ENCODE peak calls at places on chromosome 20, in ten cellular contexts. A is HCT116, P is A549, J is stomach, L is body of pancreas, B is ovary, E is adrenal gland, M is H1, G is transverse colon, K is right lobe of liver. D is an unnamed sample.

GRCh38 chr20:36392989-36393388 is 86.8 kb downstream of the DLGAP4 start:
- DNase-seq in E (no peak), A (no peak), G (no peak), J (no peak), M (no peak), K (no peak), B (no peak), P (no peak), L (no peak), D (no peak)

GRCh38 chr20:30168800-30169138 is 1088.7 kb upstream of the DEFB115 start:
- DNase-seq in P (no peak), B (no peak), A (no peak), M (no peak), E (no peak), K (no peak), G (no peak), L (no peak), J (no peak), D (no peak)

GRCh38 chr20:6744805-6745204 is 22.7 kb upstream of the BMP2 start:
- DNase-seq in P (no peak), K (no peak), G (no peak), A (no peak), J (no peak), M (no peak), B (no peak), E (no peak), L (no peak), D (no peak)

GRCh38 chr20:20214757-20215275 is 153.1 kb upstream of the INSM1 start:
- DNase-seq in L (no peak), M (no peak), A (no peak), B (no peak), P (no peak), E (no peak), G (no peak), J (no peak), K (no peak), D (no peak)

GRCh38 chr20:24479595-24479994 is 10.2 kb downstream of the SYNDIG1 start:
- DNase-seq in M (no peak), K (no peak), P (no peak), B (no peak), G (no peak), A (no peak), L (no peak), J (no peak), E (no peak), D (no peak)

GRCh38 chr20:63253438-63254236 is 626 bp downstream of the NKAIN4 start:
- DNase-seq in P (no peak), E (no peak), A (no peak), J (no peak), K (no peak), L (no peak), B (no peak), M (no peak), G (no peak), D (no peak)

GRCh38 chr20:58638467-58639181 is 12.5 kb upstream of the STX16 start:
- DNase-seq in M (no peak), J (no peak), P (no peak), G (no peak), K (no peak), E (peak; percentile 8), B (no peak), L (no peak), A (no peak), D (no peak)

GRCh38 chr20:44464514-44464913 is 11.2 kb upstream of the TTPAL start:
- DNase-seq in B (no peak), G (no peak), E (no peak), K (no peak), J (no peak), P (no peak), A (no peak), M (no peak), L (no peak), D (no peak)

GRCh38 chr20:31593221-31594001 is 11.7 kb upstream of the ID1 start:
- DNase-seq in A (peak; percentile 98), M (no peak), P (peak; percentile 100), G (peak; percentile 94), K (peak; percentile 85), J (peak; percentile 81), L (no peak), E (no peak), B (no peak), D (no peak)

GRCh38 chr20:64108731-64109389 is 1.5 kb upstream of the NPBWR2 start:
- DNase-seq in M (no peak), E (peak; percentile 4), K (no peak), B (no peak), L (no peak), J (peak; percentile 23), G (peak; percentile 4), A (no peak), P (no peak), D (no peak)

GRCh38 chr20:37977786-37978185 is 55.5 kb downstream of the TTI1 start:
- DNase-seq in K (no peak), M (no peak), E (no peak), J (no peak), G (no peak), A (no peak), P (no peak), B (no peak), L (no peak), D (no peak)

GRCh38 chr20:37980383-37980782 is 52.9 kb downstream of the TTI1 start:
- DNase-seq in L (no peak), J (no peak), K (no peak), G (no peak), M (no peak), E (no peak), B (no peak), P (no peak), A (no peak), D (no peak)

GRCh38 chr20:37979021-37979985 is 54.0 kb downstream of the TTI1 start:
- DNase-seq in A (no peak), G (no peak), P (no peak), L (no peak), E (no peak), J (no peak), M (no peak), K (no peak), B (no peak), D (no peak)

GRCh38 chr20:37973059-37973910 is 60.0 kb downstream of the TTI1 start:
- DNase-seq in M (no peak), E (no peak), G (no peak), L (no peak), B (no peak), P (no peak), A (no peak), K (no peak), J (no peak), D (no peak)

GRCh38 chr20:37976862-37977261 is 56.4 kb downstream of the TTI1 start:
- DNase-seq in K (no peak), E (no peak), B (no peak), P (no peak), J (no peak), L (no peak), M (no peak), G (no peak), A (no peak), D (no peak)
- H3K27ac ChIP-seq in K (no peak overlapping the region), E (no peak overlapping the region), B (no peak overlapping the region), P (no peak overlapping the region), J (no peak overlapping the region), L (no peak overlapping the region), M (no peak overlapping the region), G (no peak overlapping the region), A (no peak overlapping the region), D (no peak overlapping the region)

GRCh38 chr20:21308340-21308739 is 5.2 kb downstream of the XRN2 start:
- DNase-seq in B (no peak), M (no peak), L (no peak), J (no peak), E (no peak), A (no peak), P (no peak), K (no peak), G (no peak), D (no peak)

GRCh38 chr20:21301940-21302644 is 1.0 kb upstream of the XRN2 start:
- DNase-seq in J (no peak), M (no peak), G (no peak), K (no peak), B (no peak), E (no peak), P (no peak), L (no peak), A (no peak), D (no peak)

GRCh38 chr20:21302645-21303060 is 478 bp upstream of the XRN2 start:
- DNase-seq in M (no peak), P (no peak), G (no peak), J (no peak), K (no peak), E (no peak), A (no peak), L (no peak), B (no peak), D (no peak)

GRCh38 chr20:21303872-21304586 is 898 bp downstream of the XRN2 start:
- DNase-seq in G (no peak), P (no peak), L (no peak), B (no peak), E (no peak), J (no peak), K (no peak), M (no peak), A (no peak), D (no peak)

DNA sequence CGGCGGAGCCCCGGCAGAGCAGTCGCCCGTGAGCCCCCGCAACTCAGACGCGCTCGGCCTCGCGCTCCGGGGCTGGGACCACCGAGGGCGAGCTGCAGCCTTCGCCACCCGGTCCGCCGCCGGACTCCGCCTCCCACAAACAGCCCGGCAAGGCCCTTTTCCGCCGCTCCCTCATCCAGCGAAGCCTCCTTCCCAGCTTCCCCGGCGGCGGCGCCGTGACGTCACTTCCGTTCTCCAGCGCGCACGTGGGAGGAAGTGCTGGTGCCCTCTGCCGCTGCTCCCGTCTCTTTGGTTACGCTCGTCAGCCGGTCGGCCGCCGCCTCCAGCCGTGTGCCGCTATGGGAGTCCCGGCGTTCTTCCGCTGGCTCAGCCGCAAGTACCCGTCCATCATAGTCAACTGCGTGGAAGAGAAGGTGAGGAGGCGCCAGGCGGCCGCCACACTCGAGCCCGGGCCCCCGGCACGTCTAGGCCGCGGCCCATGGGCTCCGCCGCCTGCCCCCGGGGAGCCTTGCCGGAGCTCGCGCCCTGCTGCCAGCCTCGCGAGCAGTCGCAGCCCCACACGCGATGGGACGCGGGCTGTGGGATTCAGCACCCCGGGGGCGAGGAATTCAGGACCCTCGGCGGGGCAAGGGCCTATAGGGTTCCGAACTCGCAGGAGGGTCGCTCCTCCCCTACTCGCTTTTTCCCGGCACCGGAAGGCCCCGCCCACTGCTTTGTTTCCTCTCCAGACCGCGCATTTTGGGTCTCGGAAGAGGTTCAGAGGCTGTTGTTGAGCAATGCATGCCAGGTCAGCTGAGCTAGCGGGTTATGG is at the start of gene XRN2:
- DNase-seq in K (peak; percentile 97), B (peak; percentile 96), P (peak; percentile 97), M (peak; percentile 72), J (peak; percentile 96), G (peak; percentile 97), E (peak; percentile 97), L (peak; percentile 96), A (peak; percentile 86), D (peak; percentile 95)
- TF ChIP-seq POLR2A in K (peak; percentile 88), B (peak; percentile 84), P (peak; percentile 95), M (peak; percentile 93), J (no peak), G (peak; percentile 89), E (peak; percentile 91), L (peak; percentile 91), A (peak; percentile 64), D (no peak)

GRCh38 chr20:3116341-3116740 is 31.8 kb upstream of the AVP start:
- DNase-seq in A (no peak), E (peak; percentile 78), B (no peak), L (no peak), K (no peak), G (no peak), J (no peak), P (no peak), M (no peak), D (no peak)
- H3K27ac ChIP-seq in A (no peak overlapping the region), E (peak overlapping the region; percentile 90), B (no peak overlapping the region), L (no peak overlapping the region), K (no peak overlapping the region), G (no peak overlapping the region), J (no peak overlapping the region), P (no peak overlapping the region), M (no peak overlapping the region), D (no peak overlapping the region)

GRCh38 chr20:45892049-45892816 is 1.1 kb downstream of the CTSA start:
- DNase-seq in K (no peak), A (no peak), B (no peak), E (peak; percentile 71), M (no peak), P (peak; percentile 50), L (no peak), J (peak; percentile 28), G (peak; percentile 40), D (no peak)
- TF ChIP-seq POLR2A in K (no peak), A (no peak), B (no peak), E (peak; percentile 18), M (peak; percentile 49), P (no peak), L (no peak), J (no peak), G (no peak), D (no peak)